ENCODE peak calls at places on chromosomes 5 and 9, in four cellular contexts. T, Q, E and O are unnamed samples.

GRCh38 chr9:96553070-96553469 is 66.6 kb downstream of the CDC14B start:
- ATAC-seq in Q (no peak), E (no peak), T (no peak), O (no peak)

GRCh38 chr9:34957492-34958410 is at the start of gene PHF24:
- ATAC-seq in Q (peak; percentile 75), T (peak; percentile 60), E (peak; percentile 77), O (peak; percentile 63)

GRCh38 chr9:97046228-97046627 is 7.3 kb upstream of the CTSV start:
- ATAC-seq in T (peak; percentile 78), Q (no peak), E (no peak), O (peak; percentile 99)

GRCh38 chr5:59123595-59124561 is 541.0 kb downstream of the RAB3C start:
- ATAC-seq in T (peak; percentile 21), Q (no peak), E (no peak), O (no peak)

GRCh38 chr5:59107692-59108091 is 524.8 kb downstream of the RAB3C start:
- ATAC-seq in T (no peak), E (no peak), Q (no peak), O (peak; percentile 87)

GRCh38 chr9:4622016-4622415 is 40.1 kb upstream of the PLPP6 start:
- ATAC-seq in Q (no peak), T (no peak), E (no peak), O (no peak)

GRCh38 chr5:150126199-150126920 is 29.3 kb downstream of the PDGFRB start:
- ATAC-seq in Q (no peak), E (no peak), T (no peak), O (no peak)

GRCh38 chr9:106620081-106620480 is 242.9 kb upstream of the ZNF462 start:
- ATAC-seq in T (no peak), Q (no peak), E (no peak), O (no peak)

GRCh38 chr5:116536279-116537161 is 38.1 kb downstream of the SEMA6A start:
- ATAC-seq in Q (no peak), T (peak; percentile 86), E (no peak), O (no peak)

GRCh38 chr9:136024696-136025316 is 63.6 kb upstream of the UBAC1 start:
- ATAC-seq in T (no peak), Q (no peak), E (no peak), O (no peak)